ENCODE peak calls at places on chromosomes 2 and 18, in five cellular contexts. S is activated naive CD8-positive, alpha-beta T cell treated with anti-CD3 and anti-CD28 coated beads, Interleukin-2, amount 50 U/mL, for 24 hours; T is GM03348; R is HT1080; J is A549. V is an unnamed sample.

GRCh38 chr18:30674619-30675018 is 367.9 kb downstream of the DSC3 start:
- DNase-seq in S (no peak), J (no peak), R (no peak), T (no peak), V (no peak)

GRCh38 chr18:54675076-54675475 is 84.0 kb downstream of the DYNAP start:
- DNase-seq in R (no peak), J (no peak), T (no peak), S (no peak), V (no peak)

GRCh38 chr18:55462652-55463051 is 125.3 kb downstream of the TCF4 start:
- DNase-seq in J (no peak), S (no peak), T (no peak), R (no peak), V (peak; percentile 15)

GRCh38 chr2:46988733-46989481 is 73.3 kb upstream of the MCFD2 start:
- DNase-seq in S (no peak), J (no peak), T (no peak), R (no peak), V (peak; percentile 37)

GRCh38 chr18:32768646-32769206 is 4.1 kb downstream of the KLHL14 start:
- DNase-seq in T (no peak), S (no peak), J (no peak), R (no peak), V (no peak)

GRCh38 chr18:73691118-73691517 is 456.5 kb downstream of the FBXO15 start:
- DNase-seq in J (no peak), T (peak; percentile 37), R (peak; percentile 63), S (no peak), V (peak; percentile 63)

GRCh38 chr2:223613017-223613950 is 11.1 kb upstream of the SCG2 start:
- DNase-seq in S (no peak), T (peak; percentile 94), J (peak; percentile 90), R (peak; percentile 98), V (peak; percentile 99)

GRCh38 chr18:23189768-23190661 is 54.7 kb downstream of the CABLES1 start:
- DNase-seq in R (no peak), S (no peak), T (no peak), J (no peak), V (no peak)

V was measured in cardiac muscle cell.